ENCODE peak calls at places on chromosomes 13 and 19, in nine cellular contexts. M is NCI-H69; D is stimulated activated naive CD8-positive, alpha-beta T cell treated with anti-CD3 and anti-CD28 coated beads, Interleukin-15, Interleukin-2, amounts not matched to agents 100 U/mL and 50 U/mL, for 24 hours; U is CD4-positive, alpha-beta memory T cell; W is esophagus squamous epithelium; X is AG04449; J is left ventricle myocardium superior; L is HCEC 1CT; A is T follicular helper cell. N is an unnamed sample.

GRCh38 chr19:33434886-33435705 is 61.6 kb downstream of the CEBPG start:
- DNase-seq in M (peak), D (no peak), U (no peak), W (no peak), X (no peak), J (no peak), L (peak), A (no peak), N (no peak)

GRCh38 chr13:106176103-106176502 is 359.4 kb downstream of the EFNB2 start:
- DNase-seq in M (no peak), D (no peak), U (no peak), W (no peak), X (peak), J (no peak), L (peak), A (no peak), N (no peak)

GRCh38 chr13:24165746-24166145 is 5.2 kb downstream of the SPATA13 start:
- DNase-seq in M (no peak), D (no peak), U (no peak), W (no peak), X (peak), J (no peak), L (peak), A (no peak), N (no peak)

GRCh38 chr19:54189020-54189667 is at the start of gene MBOAT7:
- DNase-seq in M (no peak), D (no peak), U (no peak), W (no peak), X (no peak), J (no peak), L (no peak), A (peak), N (peak)

GRCh38 chr13:109655206-109655600 is 131.2 kb downstream of the IRS2 start:
- DNase-seq in M (no peak), D (no peak), U (no peak), W (no peak), X (no peak), J (no peak), L (no peak), A (no peak), N (no peak)

GRCh38 chr19:35715355-35715809 is 2.4 kb upstream of the KMT2B start:
- DNase-seq in M (no peak), D (no peak), U (no peak), W (no peak), X (no peak), J (no peak), L (no peak), A (no peak), N (no peak)

GRCh38 chr13:39836038-39836437 is 180.6 kb downstream of the COG6 start:
- DNase-seq in M (no peak), D (no peak), U (no peak), W (no peak), X (no peak), J (no peak), L (no peak), A (no peak), N (peak)

GRCh38 chr13:43564941-43565340 is 221.8 kb downstream of the ENOX1 start:
- DNase-seq in M (peak), D (no peak), U (no peak), W (no peak), X (no peak), J (no peak), L (no peak), A (no peak), N (no peak)

N was measured in GM13977.